ENCODE peak calls at places on chromosome 10, in four cellular contexts. S, W, Z and M are unnamed samples.

GRCh38 chr10:68099736-68100135 is 9.6 kb upstream of the MYPN start:
- DNase-seq in S (no peak), W (no peak), Z (no peak), M (no peak)

GRCh38 chr10:15605740-15606369 is 113.9 kb downstream of the ITGA8 start:
- DNase-seq in S (no peak), W (no peak), Z (no peak), M (no peak)

GRCh38 chr10:124145109-124145860 is 51.9 kb upstream of the CHST15 start:
- DNase-seq in S (no peak), W (no peak), Z (no peak), M (peak; percentile 95)

GRCh38 chr10:126781817-126782216 is 111.3 kb upstream of the C10orf90 start:
- DNase-seq in S (no peak), W (no peak), Z (no peak), M (no peak)

GRCh38 chr10:74051729-74052342 is 53.9 kb downstream of the VCL start:
- DNase-seq in S (no peak), W (no peak), Z (no peak), M (no peak)

GRCh38 chr10:90592903-90593302 is 264.9 kb downstream of the HTR7 start:
- DNase-seq in S (peak; percentile 8), W (peak; percentile 6), Z (peak; percentile 6), M (no peak)

GRCh38 chr10:3525832-3526449 is 259.1 kb downstream of the KLF6 start:
- DNase-seq in S (no peak), W (no peak), Z (peak; percentile 39), M (no peak)

GRCh38 chr10:126264089-126265018 is 123.9 kb downstream of the ADAM12 start:
- DNase-seq in S (no peak), W (no peak), Z (no peak), M (no peak)

GRCh38 chr10:16606421-16606820 is 84.7 kb upstream of the C1QL3 start:
- DNase-seq in S (no peak), W (no peak), Z (no peak), M (no peak)

GRCh38 chr10:131167036-131167860 is 144.3 kb downstream of the TCERG1L start:
- DNase-seq in S (no peak), W (no peak), Z (no peak), M (no peak)

GRCh38 chr10:120616311-120616911 is 159.4 kb downstream of the PLPP4 start:
- DNase-seq in S (no peak), W (no peak), Z (no peak), M (no peak)

GRCh38 chr10:103645141-103646054 is 151.9 kb downstream of the NEURL1 start:
- DNase-seq in S (no peak), W (no peak), Z (no peak), M (peak; percentile 85)

GRCh38 chr10:37379991-37380390 is 254.6 kb downstream of the ANKRD30A start:
- DNase-seq in S (no peak), W (no peak), Z (no peak), M (no peak)

GRCh38 chr10:112689327-112689726 is 242.3 kb downstream of the VTI1A start:
- DNase-seq in S (no peak), W (no peak), Z (no peak), M (no peak)

GRCh38 chr10:88417337-88417736 is 165.8 kb downstream of the RNLS start:
- DNase-seq in S (no peak), W (no peak), Z (no peak), M (no peak)

GRCh38 chr10:101752241-101752640 is 23.7 kb downstream of the FGF8 start:
- DNase-seq in S (no peak), W (no peak), Z (no peak), M (no peak)

GRCh38 chr10:15744217-15744865 is 24.6 kb upstream of the ITGA8 start:
- DNase-seq in S (no peak), W (peak; percentile 25), Z (peak; percentile 62), M (peak; percentile 20)

GRCh38 chr10:99682752-99683151 is 23.4 kb downstream of the ENTPD7 start:
- DNase-seq in S (no peak), W (no peak), Z (peak; percentile 16), M (peak; percentile 33)

GRCh38 chr10:34786464-34786863 is 28.6 kb downstream of the PARD3 start:
- DNase-seq in S (no peak), W (no peak), Z (no peak), M (no peak)

GRCh38 chr10:27701971-27702537 is 43.6 kb downstream of the MKX start:
- DNase-seq in S (no peak), W (no peak), Z (no peak), M (no peak)

GRCh38 chr10:70371846-70372245 is 10.6 kb downstream of the LRRC20 start:
- DNase-seq in S (no peak), W (no peak), Z (no peak), M (no peak)

GRCh38 chr10:100970076-100970913 is 991 bp downstream of the SEMA4G start:
- DNase-seq in S (no peak), W (no peak), Z (peak; percentile 76), M (no peak)

GRCh38 chr10:80141696-80142460 is 9.3 kb downstream of the PLAC9 start:
- DNase-seq in S (no peak), W (no peak), Z (peak; percentile 7), M (no peak)

GRCh38 chr10:56481521-56482091 is 120.5 kb upstream of the ZWINT start:
- DNase-seq in S (no peak), W (no peak), Z (no peak), M (no peak)

GRCh38 chr10:71221586-71222202 is 9.3 kb downstream of the UNC5B start:
- DNase-seq in S (no peak), W (no peak), Z (no peak), M (no peak)

GRCh38 chr10:131928248-131929095 is 27.7 kb downstream of the PPP2R2D start:
- DNase-seq in S (peak; percentile 40), W (peak; percentile 64), Z (no peak), M (no peak)

GRCh38 chr10:100186253-100186780 is 488 bp upstream of the ERLIN1 start:
- DNase-seq in S (peak; percentile 44), W (no peak), Z (peak; percentile 11), M (peak; percentile 49)

GRCh38 chr10:6956562-6956961 is 376.5 kb upstream of the PRKCQ start:
- DNase-seq in S (no peak), W (no peak), Z (no peak), M (no peak)

GRCh38 chr10:30437039-30437781 is 3.2 kb downstream of the MAP3K8 start:
- DNase-seq in S (no peak), W (no peak), Z (peak; percentile 53), M (no peak)

GRCh38 chr10:1208376-1209311 is 152.5 kb downstream of the WDR37 start:
- DNase-seq in S (no peak), W (no peak), Z (no peak), M (no peak)

GRCh38 chr10:132665946-132666732 is 119.8 kb downstream of the NKX6-2 start:
- DNase-seq in S (no peak), W (no peak), Z (peak; percentile 20), M (peak; percentile 63)

GRCh38 chr10:22251751-22252285 is 34.0 kb upstream of the EBLN1 start:
- DNase-seq in S (no peak), W (peak; percentile 46), Z (no peak), M (peak; percentile 61)

GRCh38 chr10:112979927-112980326 is 29.9 kb downstream of the TCF7L2 start:
- DNase-seq in S (no peak), W (no peak), Z (no peak), M (no peak)

GRCh38 chr10:1406976-1407945 is 330.1 kb downstream of the ADARB2 start:
- DNase-seq in S (no peak), W (no peak), Z (no peak), M (no peak)

GRCh38 chr10:130974171-130974570 is 337.4 kb downstream of the TCERG1L start:
- DNase-seq in S (no peak), W (no peak), Z (no peak), M (no peak)

GRCh38 chr10:58590152-58590551 is 77.5 kb downstream of the BICC1 start:
- DNase-seq in S (no peak), W (no peak), Z (no peak), M (no peak)
- TF ChIP-seq SPI1 in S (no peak), W (no peak), Z (no peak), M (no peak)

DNA sequence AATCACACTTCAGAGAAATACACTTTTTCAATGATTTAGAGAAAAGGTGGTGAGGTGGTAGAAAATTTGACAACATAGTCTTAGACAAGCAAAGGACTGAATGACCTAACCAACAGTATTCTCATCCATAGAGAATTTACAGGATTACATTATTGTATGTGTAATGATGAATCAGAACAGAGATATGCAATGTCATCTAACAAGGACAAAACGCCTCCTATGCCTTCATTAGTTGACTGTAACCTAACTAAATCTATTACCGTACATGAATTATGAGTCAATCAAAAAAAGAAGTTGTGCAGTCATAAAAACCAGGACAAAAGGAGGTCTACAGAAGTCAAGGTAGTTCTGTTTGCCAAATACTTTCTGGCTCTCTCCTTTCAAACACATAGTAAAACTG is 66.5 kb downstream of the RAB11FIP2 start:
- DNase-seq in S (no peak), W (no peak), Z (no peak), M (no peak)
- TF ChIP-seq SPI1 in S (no peak), W (no peak), Z (no peak), M (no peak)

GRCh38 chr10:5553400-5554170 is 28.8 kb downstream of the CALML3 start:
- DNase-seq in S (no peak), W (no peak), Z (no peak), M (no peak)
- TF ChIP-seq SPI1 in S (no peak), W (no peak), Z (no peak), M (no peak)

DNA sequence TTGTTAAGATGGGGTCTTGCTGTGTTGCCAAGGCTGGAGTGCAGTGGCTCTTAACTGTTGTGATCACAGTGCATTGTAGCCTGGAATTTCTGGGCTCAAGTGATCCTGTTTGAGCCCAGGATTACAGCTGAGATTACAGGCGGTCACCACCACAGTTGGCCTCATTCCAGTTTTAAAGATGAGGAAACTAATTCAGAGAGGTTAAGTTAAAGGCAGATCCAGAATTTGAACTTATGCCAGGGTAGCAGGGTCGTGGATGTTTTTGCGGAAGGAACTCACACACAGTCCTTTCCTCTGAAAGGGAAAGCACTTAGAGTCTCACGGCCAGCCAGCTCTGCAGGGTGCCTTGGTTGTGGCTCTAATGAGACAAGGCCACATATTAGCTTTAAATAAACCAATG is 84.7 kb downstream of the MMRN2 start:
- DNase-seq in S (no peak), W (no peak), Z (no peak), M (no peak)
- TF ChIP-seq SPI1 in S (no peak), W (no peak), Z (no peak), M (no peak)

GRCh38 chr10:63522129-63522687 is 1.0 kb downstream of the REEP3 start:
- DNase-seq in S (no peak), W (no peak), Z (peak; percentile 31), M (no peak)
- TF ChIP-seq SPI1 in S (no peak), W (no peak), Z (no peak), M (no peak)

GRCh38 chr10:91617073-91617580 is 15.7 kb downstream of the PPP1R3C start:
- DNase-seq in S (no peak), W (no peak), Z (no peak), M (no peak)
- TF ChIP-seq SPI1 in S (no peak), W (no peak), Z (no peak), M (no peak)

GRCh38 chr10:33235951-33236350 is 98.5 kb downstream of the NRP1 start:
- DNase-seq in S (no peak), W (no peak), Z (no peak), M (no peak)
- TF ChIP-seq SPI1 in S (no peak), W (no peak), Z (no peak), M (no peak)